ENCODE peak calls at places on chromosomes 4 and X, in nine cellular contexts. R is RWPE1; T is PC-9; S is iPS-NIHi11; H is myocyte; F is ACHN; X is left ventricle myocardium inferior; Z is effector memory CD4-positive, alpha-beta T cell; C is SIG-M5. L is an unnamed sample.

GRCh38 chrX:102978594-102978993 is 41.5 kb downstream of the RAB40AL start:
- DNase-seq in S (no peak), R (no peak), F (no peak), H (no peak), Z (no peak), X (no peak), C (no peak), T (no peak), L (no peak)

GRCh38 chr4:3727847-3728469 is 38.2 kb upstream of the ADRA2C start:
- DNase-seq in Z (no peak), X (no peak), T (no peak), S (no peak), H (no peak), C (no peak), R (no peak), F (no peak), L (no peak)

GRCh38 chrX:2670978-2671377 is 20.1 kb upstream of the CD99 start:
- DNase-seq in R (no peak), C (no peak), S (no peak), F (no peak), T (no peak), Z (no peak), H (no peak), X (no peak), L (no peak)

GRCh38 chrX:139890991-139891700 is 41.7 kb downstream of the ATP11C start:
- DNase-seq in C (no peak), X (no peak), R (peak; percentile 53), H (peak; percentile 7), F (peak; percentile 56), Z (no peak), S (no peak), T (peak; percentile 74), L (no peak)

GRCh38 chr4:153452661-153453378 is 13.3 kb upstream of the TMEM131L start:
- DNase-seq in H (no peak), X (no peak), F (no peak), C (no peak), R (no peak), S (no peak), T (no peak), Z (no peak), L (no peak)

GRCh38 chr4:185730849-185731608 is 81.0 kb downstream of the SORBS2 start:
- DNase-seq in Z (no peak), X (no peak), H (no peak), F (no peak), C (no peak), T (no peak), R (peak; percentile 63), S (no peak), L (no peak)

GRCh38 chr4:109746728-109747127 is 16.9 kb upstream of the PLA2G12A start:
- DNase-seq in T (no peak), Z (no peak), C (no peak), X (no peak), R (no peak), H (no peak), S (no peak), F (no peak), L (no peak)

GRCh38 chrX:118679290-118679689 is 48.1 kb upstream of the IL13RA1 start:
- DNase-seq in F (no peak), H (no peak), Z (no peak), T (no peak), C (no peak), X (no peak), S (no peak), R (no peak), L (no peak)

GRCh38 chrX:145735036-145735435 is 82.6 kb upstream of the SLITRK2 start:
- DNase-seq in X (no peak), Z (no peak), H (no peak), S (no peak), F (no peak), R (no peak), T (no peak), C (no peak), L (no peak)

GRCh38 chr4:2353222-2354107 is 65.0 kb downstream of the ZFYVE28 start:
- DNase-seq in S (no peak), H (peak; percentile 91), T (no peak), F (no peak), C (no peak), Z (no peak), R (no peak), X (no peak), L (peak; percentile 41)

GRCh38 chr4:42339935-42340406 is 57.3 kb upstream of the SHISA3 start:
- DNase-seq in C (no peak), X (peak; percentile 72), F (no peak), Z (no peak), H (no peak), R (no peak), S (peak; percentile 23), T (no peak), L (peak; percentile 73)

GRCh38 chrX:73943900-73944581 is 359.9 kb upstream of the ZCCHC13 start:
- DNase-seq in F (peak; percentile 79), Z (peak; percentile 80), X (peak; percentile 82), H (peak; percentile 78), C (peak; percentile 37), T (peak; percentile 75), S (peak; percentile 84), R (peak; percentile 74), L (peak; percentile 91)

GRCh38 chrX:9133426-9133825 is 99.5 kb upstream of the FAM9B start:
- DNase-seq in F (no peak), T (no peak), Z (no peak), C (no peak), S (no peak), R (no peak), H (peak; percentile 28), X (no peak), L (no peak)

GRCh38 chr4:173494013-173494970 is 35.7 kb downstream of the HAND2 start:
- DNase-seq in F (peak; percentile 81), S (peak; percentile 77), T (no peak), X (peak; percentile 39), R (peak; percentile 59), C (peak; percentile 2), H (peak; percentile 81), Z (peak; percentile 26), L (no peak)

L was measured in heart left ventricle.